ENCODE peak calls at places on chromosomes 12 and 14, in six cellular contexts. H is CD8-positive, alpha-beta T cell; U is sigmoid colon; M is DND-41; I is HCT116; D is right atrium auricular region. B is an unnamed sample.

GRCh38 chr12:1907652-1908611 is 10.5 kb downstream of the CACNA2D4 start:
- DNase-seq in H (peak; percentile 10), U (no peak), M (no peak), I (no peak), D (peak; percentile 49), B (no peak)

GRCh38 chr12:56546680-56547079 is 25.1 kb downstream of the RBMS2 start:
- DNase-seq in H (no peak), U (no peak), M (no peak), I (no peak), D (no peak), B (no peak)

GRCh38 chr14:37985826-37986470 is 221.8 kb upstream of the SSTR1 start:
- DNase-seq in H (peak; percentile 24), U (no peak), M (peak; percentile 39), I (peak; percentile 41), D (no peak), B (no peak)

GRCh38 chr12:64691793-64692583 is 67.2 kb downstream of the GNS start:
- DNase-seq in H (no peak), U (no peak), M (no peak), I (no peak), D (no peak), B (no peak)

GRCh38 chr12:60014441-60014840 is 418.6 kb downstream of the SLC16A7 start:
- DNase-seq in H (no peak), U (no peak), M (no peak), I (no peak), D (no peak), B (no peak)

GRCh38 chr12:88266851-88267360 is 124.8 kb downstream of the TMTC3 start:
- DNase-seq in H (no peak), U (no peak), M (no peak), I (no peak), D (no peak), B (no peak)

GRCh38 chr12:120346681-120347080 is 19.1 kb upstream of the PLA2G1B start:
- DNase-seq in H (no peak), U (no peak), M (no peak), I (no peak), D (no peak), B (no peak)

GRCh38 chr12:109462868-109463692 is 14.0 kb downstream of the KCTD10 start:
- DNase-seq in H (no peak), U (peak; percentile 97), M (no peak), I (peak; percentile 62), D (peak; percentile 93), B (no peak)

GRCh38 chr14:26960049-26960688 is 362.3 kb upstream of the NOVA1 start:
- DNase-seq in H (no peak), U (no peak), M (no peak), I (no peak), D (no peak), B (no peak)

GRCh38 chr14:77043177-77043983 is 14.9 kb upstream of the IRF2BPL start:
- DNase-seq in H (no peak), U (peak; percentile 89), M (peak; percentile 42), I (no peak), D (no peak), B (no peak)

GRCh38 chr12:91921555-91921954 is 224.1 kb downstream of the BTG1 start:
- DNase-seq in H (no peak), U (no peak), M (no peak), I (no peak), D (no peak), B (no peak)

GRCh38 chr12:92070864-92071445 is 74.7 kb downstream of the BTG1 start:
- DNase-seq in H (no peak), U (no peak), M (no peak), I (no peak), D (no peak), B (no peak)

GRCh38 chr12:47271800-47272230 is 192.1 kb upstream of the AMIGO2 start:
- DNase-seq in H (no peak), U (no peak), M (no peak), I (no peak), D (no peak), B (no peak)

GRCh38 chr12:3885179-3886094 is 12.2 kb upstream of the PARP11 start:
- DNase-seq in H (peak; percentile 29), U (no peak), M (peak; percentile 37), I (peak; percentile 8), D (no peak), B (no peak)

GRCh38 chr12:76929499-76929898 is 50.7 kb upstream of the CSRP2 start:
- DNase-seq in H (no peak), U (no peak), M (no peak), I (no peak), D (no peak), B (no peak)

GRCh38 chr14:77181603-77182437 is at the start of gene TMEM63C:
- DNase-seq in H (peak; percentile 29), U (no peak), M (peak; percentile 25), I (peak; percentile 93), D (peak; percentile 16), B (peak; percentile 58)

GRCh38 chr14:60561845-60562746 is 53.1 kb downstream of the SIX6 start:
- DNase-seq in H (no peak), U (peak; percentile 67), M (peak; percentile 10), I (peak; percentile 81), D (no peak), B (no peak)

GRCh38 chr12:129854591-129854990 is 49.2 kb downstream of the TMEM132D start:
- DNase-seq in H (no peak), U (no peak), M (no peak), I (no peak), D (no peak), B (no peak)

GRCh38 chr14:38079268-38079667 is 128.4 kb upstream of the SSTR1 start:
- DNase-seq in H (no peak), U (no peak), M (no peak), I (no peak), D (no peak), B (no peak)

DNA sequence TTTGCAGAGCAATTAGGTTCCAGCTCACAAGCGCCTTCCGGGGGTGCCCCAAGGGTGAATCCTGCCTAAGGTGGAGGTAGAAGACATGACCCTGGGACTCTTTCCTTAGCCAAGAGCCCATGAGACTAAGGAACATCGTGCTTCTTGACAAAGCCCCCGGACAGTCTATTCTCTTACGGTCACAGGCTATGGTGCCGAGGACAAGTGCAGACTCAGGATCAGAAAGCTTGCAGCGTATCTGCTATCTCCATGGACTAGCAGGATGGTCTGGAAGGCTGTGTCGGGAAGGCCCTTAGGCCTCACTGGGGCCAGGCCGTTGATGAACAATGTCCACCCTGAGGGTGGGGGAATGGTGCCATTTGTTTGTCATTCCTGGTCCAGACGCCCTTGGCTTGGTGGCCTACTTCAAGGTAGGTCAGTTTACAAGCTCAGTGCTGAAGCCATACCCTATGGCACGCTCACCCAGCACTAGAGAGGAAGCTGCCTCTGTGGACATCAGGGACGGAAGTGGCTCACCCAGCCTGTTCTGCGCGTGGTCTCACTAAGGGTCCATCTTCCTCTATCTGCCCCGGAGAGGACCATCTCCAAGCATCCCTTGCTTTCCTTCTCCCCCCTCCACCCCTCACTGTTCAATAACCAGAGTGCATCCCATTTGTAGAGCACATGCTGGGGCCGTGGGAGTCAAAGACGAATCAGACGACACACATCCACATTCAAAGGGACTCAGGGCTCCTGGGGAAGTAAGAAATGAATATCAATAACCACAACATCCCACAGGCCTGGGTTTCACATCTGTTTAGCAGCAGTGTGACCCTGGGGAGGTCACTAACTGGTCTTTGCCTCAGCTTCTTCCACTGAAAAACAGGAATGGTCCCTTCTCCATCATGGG is 45.0 kb upstream of the IQSEC3 start:
- DNase-seq in H (no peak), U (no peak), M (no peak), I (no peak), D (no peak), B (peak; percentile 91)
- TF ChIP-seq CTCF in H (no peak), U (no peak), M (no peak), I (no peak), D (no peak), B (no peak)

GRCh38 chr12:123083661-123084571 is 67.0 kb downstream of the PITPNM2 start:
- DNase-seq in H (no peak), U (no peak), M (no peak), I (no peak), D (no peak), B (no peak)
- H3K27ac ChIP-seq in H (no peak overlapping the region), U (no peak overlapping the region), M (no peak overlapping the region), I (no peak overlapping the region), D (peak overlapping the region; percentile 76), B (no peak overlapping the region)

GRCh38 chr14:21268612-21269251 is 510 bp downstream of the HNRNPC start:
- DNase-seq in H (no peak), U (no peak), M (peak; percentile 54), I (peak; percentile 24), D (no peak), B (no peak)
- H3K36me3 ChIP-seq in H (peaks cover 9% of the 10 kb centered on the region), U (no peaks in the 10 kb centered on the region), M (peaks cover 52% of the 10 kb centered on the region), I (peaks cover 33% of the 10 kb centered on the region), D (peaks cover 20% of the 10 kb centered on the region), B (no peaks in the 10 kb centered on the region)

GRCh38 chr14:55850803-55851202 is 267.4 kb upstream of the PELI2 start:
- DNase-seq in H (no peak), U (no peak), M (no peak), I (no peak), D (no peak), B (no peak)
- TF ChIP-seq CTCF in H (no peak), U (no peak), M (no peak), I (no peak), D (no peak), B (no peak)